ENCODE peak calls at places on chromosomes 7 and 10, in seven cellular contexts. One of them, this sample, is unnamed.

GRCh38 chr10:108591417-108591816 is 1331.9 kb downstream of the XPNPEP1 start:
- DNase-seq in endothelial cell of umbilical vein: no peak
- DNase-seq in stomach: no peak
- DNase-seq in prostate gland: no peak
- DNase-seq in transverse colon: no peak
- DNase-seq in spleen: no peak
- DNase-seq in HCT116: no peak
- DNase-seq in this sample: no peak

GRCh38 chr7:139598642-139599041 is 75.2 kb downstream of the CLEC2L start:
- DNase-seq in endothelial cell of umbilical vein: peak; percentile 11
- DNase-seq in stomach: no peak
- DNase-seq in prostate gland: no peak
- DNase-seq in transverse colon: no peak
- DNase-seq in spleen: no peak
- DNase-seq in HCT116: no peak
- DNase-seq in this sample: no peak

GRCh38 chr7:8160810-8161209 is 101.2 kb downstream of the ICA1 start:
- DNase-seq in endothelial cell of umbilical vein: no peak
- DNase-seq in stomach: no peak
- DNase-seq in prostate gland: no peak
- DNase-seq in transverse colon: no peak
- DNase-seq in spleen: no peak
- DNase-seq in HCT116: no peak
- DNase-seq in this sample: no peak

GRCh38 chr10:70974351-70974901 is 86.1 kb upstream of the PCBD1 start:
- DNase-seq in endothelial cell of umbilical vein: no peak
- DNase-seq in stomach: no peak
- DNase-seq in prostate gland: no peak
- DNase-seq in transverse colon: no peak
- DNase-seq in spleen: peak; percentile 14
- DNase-seq in HCT116: no peak
- DNase-seq in this sample: no peak

GRCh38 chr7:130989006-130989795 is 255.2 kb upstream of the KLF14 start:
- DNase-seq in endothelial cell of umbilical vein: no peak
- DNase-seq in stomach: no peak
- DNase-seq in prostate gland: peak; percentile 42
- DNase-seq in transverse colon: no peak
- DNase-seq in spleen: no peak
- DNase-seq in HCT116: no peak
- DNase-seq in this sample: no peak

GRCh38 chr10:27052646-27053045 is 47.6 kb downstream of the ANKRD26 start:
- DNase-seq in endothelial cell of umbilical vein: no peak
- DNase-seq in stomach: no peak
- DNase-seq in prostate gland: no peak
- DNase-seq in transverse colon: no peak
- DNase-seq in spleen: no peak
- DNase-seq in HCT116: no peak
- DNase-seq in this sample: no peak

GRCh38 chr7:46909601-46910051 is 672.3 kb downstream of the TNS3 start:
- DNase-seq in endothelial cell of umbilical vein: no peak
- DNase-seq in stomach: no peak
- DNase-seq in prostate gland: no peak
- DNase-seq in transverse colon: no peak
- DNase-seq in spleen: no peak
- DNase-seq in HCT116: no peak
- DNase-seq in this sample: no peak

GRCh38 chr7:66950763-66951162 is 29.7 kb downstream of the TMEM248 start:
- DNase-seq in endothelial cell of umbilical vein: peak; percentile 7
- DNase-seq in stomach: no peak
- DNase-seq in prostate gland: no peak
- DNase-seq in transverse colon: no peak
- DNase-seq in spleen: peak; percentile 19
- DNase-seq in HCT116: no peak
- DNase-seq in this sample: no peak

GRCh38 chr10:42941245-42941644 is 135.6 kb upstream of the RET start:
- DNase-seq in endothelial cell of umbilical vein: no peak
- DNase-seq in stomach: peak; percentile 58
- DNase-seq in prostate gland: no peak
- DNase-seq in transverse colon: no peak
- DNase-seq in spleen: peak; percentile 52
- DNase-seq in HCT116: no peak
- DNase-seq in this sample: peak; percentile 85

GRCh38 chr7:127107601-127108007 is 145.1 kb downstream of the GRM8 start:
- DNase-seq in endothelial cell of umbilical vein: peak; percentile 21
- DNase-seq in stomach: peak; percentile 36
- DNase-seq in prostate gland: peak; percentile 38
- DNase-seq in transverse colon: peak; percentile 38
- DNase-seq in spleen: no peak
- DNase-seq in HCT116: peak; percentile 33
- DNase-seq in this sample: no peak

GRCh38 chr10:48595533-48595932 is 9.3 kb downstream of the ARHGAP22 start:
- DNase-seq in endothelial cell of umbilical vein: no peak
- DNase-seq in stomach: no peak
- DNase-seq in prostate gland: no peak
- DNase-seq in transverse colon: no peak
- DNase-seq in spleen: no peak
- DNase-seq in HCT116: no peak
- DNase-seq in this sample: no peak

GRCh38 chr7:99730262-99730810 is 4.7 kb downstream of the CYP3A7 start:
- DNase-seq in endothelial cell of umbilical vein: no peak
- DNase-seq in stomach: no peak
- DNase-seq in prostate gland: no peak
- DNase-seq in transverse colon: no peak
- DNase-seq in spleen: no peak
- DNase-seq in HCT116: no peak
- DNase-seq in this sample: no peak

GRCh38 chr10:31847518-31847917 is 81.1 kb downstream of the ARHGAP12 start:
- DNase-seq in endothelial cell of umbilical vein: no peak
- DNase-seq in stomach: no peak
- DNase-seq in prostate gland: no peak
- DNase-seq in transverse colon: no peak
- DNase-seq in spleen: no peak
- DNase-seq in HCT116: no peak
- DNase-seq in this sample: no peak

GRCh38 chr7:129644634-129645230 is 33.2 kb downstream of the NRF1 start:
- DNase-seq in endothelial cell of umbilical vein: peak; percentile 66
- DNase-seq in stomach: no peak
- DNase-seq in prostate gland: no peak
- DNase-seq in transverse colon: no peak
- DNase-seq in spleen: no peak
- DNase-seq in HCT116: peak; percentile 38
- DNase-seq in this sample: no peak

GRCh38 chr7:300048-300447 is 10.1 kb downstream of the FOXL3 start:
- DNase-seq in endothelial cell of umbilical vein: no peak
- DNase-seq in stomach: no peak
- DNase-seq in prostate gland: no peak
- DNase-seq in transverse colon: no peak
- DNase-seq in spleen: peak; percentile 51
- DNase-seq in HCT116: no peak
- DNase-seq in this sample: no peak

GRCh38 chr7:70614237-70614984 is 517.5 kb upstream of the GALNT17 start:
- DNase-seq in endothelial cell of umbilical vein: no peak
- DNase-seq in stomach: peak; percentile 87
- DNase-seq in prostate gland: peak; percentile 68
- DNase-seq in transverse colon: peak; percentile 29
- DNase-seq in spleen: peak; percentile 81
- DNase-seq in HCT116: no peak
- DNase-seq in this sample: no peak

GRCh38 chr7:151511946-151512345 is 7.7 kb downstream of the RHEB start:
- DNase-seq in endothelial cell of umbilical vein: no peak
- DNase-seq in stomach: no peak
- DNase-seq in prostate gland: no peak
- DNase-seq in transverse colon: no peak
- DNase-seq in spleen: no peak
- DNase-seq in HCT116: no peak
- DNase-seq in this sample: no peak

GRCh38 chr10:16847644-16848043 is 30.4 kb upstream of the RSU1 start:
- DNase-seq in endothelial cell of umbilical vein: no peak
- DNase-seq in stomach: no peak
- DNase-seq in prostate gland: no peak
- DNase-seq in transverse colon: no peak
- DNase-seq in spleen: no peak
- DNase-seq in HCT116: no peak
- DNase-seq in this sample: no peak

GRCh38 chr10:6507311-6507710 is 72.8 kb downstream of the PRKCQ start:
- DNase-seq in endothelial cell of umbilical vein: no peak
- DNase-seq in stomach: no peak
- DNase-seq in prostate gland: no peak
- DNase-seq in transverse colon: no peak
- DNase-seq in spleen: no peak
- DNase-seq in HCT116: no peak
- DNase-seq in this sample: no peak

GRCh38 chr7:107147464-107148214 is 21.2 kb upstream of the HBP1 start:
- DNase-seq in endothelial cell of umbilical vein: peak; percentile 69
- DNase-seq in stomach: no peak
- DNase-seq in prostate gland: no peak
- DNase-seq in transverse colon: no peak
- DNase-seq in spleen: no peak
- DNase-seq in HCT116: peak; percentile 34
- DNase-seq in this sample: no peak

GRCh38 chr10:5542100-5542499 is 17.3 kb downstream of the CALML3 start:
- DNase-seq in endothelial cell of umbilical vein: no peak
- DNase-seq in stomach: no peak
- DNase-seq in prostate gland: no peak
- DNase-seq in transverse colon: no peak
- DNase-seq in spleen: no peak
- DNase-seq in HCT116: no peak
- DNase-seq in this sample: no peak

GRCh38 chr7:139450851-139451250 is 32.6 kb downstream of the KLRG2 start:
- DNase-seq in endothelial cell of umbilical vein: no peak
- DNase-seq in stomach: no peak
- DNase-seq in prostate gland: no peak
- DNase-seq in transverse colon: no peak
- DNase-seq in spleen: no peak
- DNase-seq in HCT116: no peak
- DNase-seq in this sample: no peak

GRCh38 chr7:17608114-17608833 is 309.8 kb downstream of the AHR start:
- DNase-seq in endothelial cell of umbilical vein: no peak
- DNase-seq in stomach: no peak
- DNase-seq in prostate gland: no peak
- DNase-seq in transverse colon: no peak
- DNase-seq in spleen: no peak
- DNase-seq in HCT116: no peak
- DNase-seq in this sample: no peak
- TF ChIP-seq POLR2A in endothelial cell of umbilical vein: no peak
- TF ChIP-seq POLR2A in stomach: no peak
- TF ChIP-seq POLR2A in prostate gland: no peak
- TF ChIP-seq POLR2A in transverse colon: no peak
- TF ChIP-seq POLR2A in spleen: no peak
- TF ChIP-seq POLR2A in HCT116: no peak
- TF ChIP-seq POLR2A in this sample: no peak

DNA sequence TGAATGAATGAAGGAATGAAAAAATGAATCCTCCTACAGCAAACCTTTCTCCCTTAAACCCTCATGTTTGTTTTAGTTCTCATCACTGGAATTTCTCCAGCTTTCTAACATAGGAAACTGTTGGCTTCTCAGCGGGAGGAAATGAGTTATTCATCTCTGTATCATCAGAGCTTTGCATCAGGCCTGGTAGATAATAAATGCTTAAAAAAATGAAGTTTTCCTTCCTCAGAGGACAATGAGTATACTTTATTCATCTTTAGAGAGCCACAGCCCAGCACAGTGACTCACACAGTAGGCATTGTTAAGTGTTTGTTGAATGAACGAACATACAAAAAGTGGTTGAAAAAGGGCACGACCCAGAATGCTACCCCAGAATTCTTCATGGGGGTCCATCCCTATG is 62.6 kb downstream of the COL13A1 start:
- DNase-seq in endothelial cell of umbilical vein: peak; percentile 84
- DNase-seq in stomach: no peak
- DNase-seq in prostate gland: no peak
- DNase-seq in transverse colon: no peak
- DNase-seq in spleen: no peak
- DNase-seq in HCT116: peak; percentile 66
- DNase-seq in this sample: no peak
- H3K4me1 ChIP-seq in endothelial cell of umbilical vein: peaks cover 80% of the 10 kb centered on the region
- H3K4me1 ChIP-seq in stomach: peaks cover 39% of the 10 kb centered on the region
- H3K4me1 ChIP-seq in prostate gland: no peaks in the 10 kb centered on the region
- H3K4me1 ChIP-seq in transverse colon: peaks cover 7% of the 10 kb centered on the region
- H3K4me1 ChIP-seq in spleen: peaks cover 37% of the 10 kb centered on the region
- H3K4me1 ChIP-seq in HCT116: peaks cover 26% of the 10 kb centered on the region
- H3K4me1 ChIP-seq in this sample: peaks cover 62% of the 10 kb centered on the region

DNA sequence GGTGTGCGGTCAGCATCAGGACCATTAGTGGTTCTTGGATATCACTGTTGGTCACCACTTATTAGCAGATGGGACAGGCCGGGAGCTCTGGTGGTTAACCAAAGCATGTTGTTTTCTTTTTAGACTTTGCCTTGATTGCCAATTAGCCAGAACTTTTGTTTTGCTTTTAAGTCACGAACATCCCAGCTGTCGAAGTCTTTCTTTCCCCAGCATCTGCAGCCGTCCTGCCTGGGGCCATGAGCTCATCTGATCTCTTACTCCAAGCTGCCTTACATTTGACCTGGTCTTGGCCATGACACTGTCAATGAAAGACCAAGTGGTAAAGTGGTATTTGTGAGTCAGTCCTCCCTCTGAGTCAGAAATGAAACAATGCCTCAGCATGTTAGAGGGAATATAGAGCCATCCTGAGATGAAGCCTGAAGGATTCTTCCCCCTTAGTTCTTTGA is 53.9 kb upstream of the CREB5 start:
- DNase-seq in endothelial cell of umbilical vein: peak; percentile 36
- DNase-seq in stomach: no peak
- DNase-seq in prostate gland: no peak
- DNase-seq in transverse colon: no peak
- DNase-seq in spleen: no peak
- DNase-seq in HCT116: peak; percentile 59
- DNase-seq in this sample: no peak
- TF ChIP-seq POLR2AphosphoS5 in endothelial cell of umbilical vein: no peak
- TF ChIP-seq POLR2AphosphoS5 in stomach: no peak
- TF ChIP-seq POLR2AphosphoS5 in prostate gland: no peak
- TF ChIP-seq POLR2AphosphoS5 in transverse colon: no peak
- TF ChIP-seq POLR2AphosphoS5 in spleen: no peak
- TF ChIP-seq POLR2AphosphoS5 in HCT116: no peak
- TF ChIP-seq POLR2AphosphoS5 in this sample: no peak

GRCh38 chr10:104230490-104230889 is 1.7 kb downstream of the CFAP43 start:
- DNase-seq in endothelial cell of umbilical vein: no peak
- DNase-seq in stomach: no peak
- DNase-seq in prostate gland: no peak
- DNase-seq in transverse colon: no peak
- DNase-seq in spleen: no peak
- DNase-seq in HCT116: no peak
- DNase-seq in this sample: no peak

GRCh38 chr10:104233817-104234216 is 1.7 kb upstream of the CFAP43 start:
- DNase-seq in endothelial cell of umbilical vein: no peak
- DNase-seq in stomach: no peak
- DNase-seq in prostate gland: no peak
- DNase-seq in transverse colon: no peak
- DNase-seq in spleen: no peak
- DNase-seq in HCT116: no peak
- DNase-seq in this sample: no peak

GRCh38 chr10:104234934-104235333 is 2.8 kb upstream of the CFAP43 start:
- DNase-seq in endothelial cell of umbilical vein: no peak
- DNase-seq in stomach: no peak
- DNase-seq in prostate gland: no peak
- DNase-seq in transverse colon: no peak
- DNase-seq in spleen: no peak
- DNase-seq in HCT116: no peak
- DNase-seq in this sample: no peak

GRCh38 chr10:104232613-104233102 is 494 bp upstream of the CFAP43 start:
- DNase-seq in endothelial cell of umbilical vein: no peak
- DNase-seq in stomach: no peak
- DNase-seq in prostate gland: no peak
- DNase-seq in transverse colon: no peak
- DNase-seq in spleen: peak; percentile 78
- DNase-seq in HCT116: no peak
- DNase-seq in this sample: no peak

GRCh38 chr10:104231784-104232612 is at the start of gene CFAP43:
- DNase-seq in endothelial cell of umbilical vein: peak; percentile 97
- DNase-seq in stomach: peak; percentile 100
- DNase-seq in prostate gland: peak; percentile 99
- DNase-seq in transverse colon: peak; percentile 99
- DNase-seq in spleen: peak; percentile 99
- DNase-seq in HCT116: peak; percentile 96
- DNase-seq in this sample: peak; percentile 98
- TF ChIP-seq POLR2A in endothelial cell of umbilical vein: no peak
- TF ChIP-seq POLR2A in stomach: no peak
- TF ChIP-seq POLR2A in prostate gland: peak; percentile 62
- TF ChIP-seq POLR2A in transverse colon: peak; percentile 66
- TF ChIP-seq POLR2A in spleen: peak; percentile 14
- TF ChIP-seq POLR2A in HCT116: no peak
- TF ChIP-seq POLR2A in this sample: no peak